ENCODE peak calls at places on chromosomes 2 and 18, in six cellular contexts. I is activated CD4-positive, CD25-positive, alpha-beta regulatory T cell treated with anti-CD3 and anti-CD28 coated beads, Interleukin-2, amount 50 U/mL, for 72 hours; O is HepG2; H is right lobe of liver; B is activated CD4-positive, alpha-beta T cell treated with anti-CD3 and anti-CD28 coated beads for 48 hours; U is mucosa of descending colon. D is an unnamed sample.

GRCh38 chr2:189254268-189254883 is 74.8 kb upstream of the COL5A2 start:
- DNase-seq in I (no peak), U (peak), H (no peak), O (no peak), B (no peak), D (no peak)

GRCh38 chr2:96065381-96065930 is 30.7 kb upstream of the GPAT2 start:
- DNase-seq in B (no peak), O (no peak), U (no peak), H (no peak), I (no peak), D (peak)

GRCh38 chr18:66317243-66318090 is 286.4 kb downstream of the CDH19 start:
- DNase-seq in B (no peak), H (no peak), O (no peak), I (no peak), U (no peak), D (no peak)

GRCh38 chr2:10864888-10865551 is 46.7 kb upstream of the KCNF1 start:
- DNase-seq in U (no peak), I (no peak), H (no peak), O (no peak), B (peak), D (no peak)

GRCh38 chr18:74774486-74774885 is 176.8 kb downstream of the ZNF407 start:
- DNase-seq in U (no peak), H (no peak), O (no peak), B (no peak), I (no peak), D (no peak)

GRCh38 chr18:9237982-9238381 is 96.6 kb upstream of the TWSG1 start:
- DNase-seq in O (no peak), H (no peak), U (no peak), I (no peak), B (no peak), D (no peak)

GRCh38 chr2:241136191-241136590 is 13.1 kb downstream of the PASK start:
- DNase-seq in I (no peak), O (no peak), H (no peak), U (no peak), B (no peak), D (no peak)

GRCh38 chr18:8895987-8896619 is 190.7 kb downstream of the MTCL1 start:
- DNase-seq in I (no peak), B (no peak), O (no peak), U (no peak), H (no peak), D (no peak)

GRCh38 chr18:49846718-49847470 is 33.6 kb upstream of the ACAA2 start:
- DNase-seq in H (peak), O (no peak), U (no peak), B (no peak), I (no peak), D (no peak)

GRCh38 chr2:7432426-7432825 is 515.2 kb downstream of the RNF144A start:
- DNase-seq in H (no peak), U (no peak), O (no peak), B (no peak), I (no peak), D (no peak)

GRCh38 chr2:181250691-181251090 is 206.5 kb upstream of the ITGA4 start:
- DNase-seq in O (no peak), B (no peak), U (no peak), H (no peak), I (no peak), D (no peak)